ENCODE peak calls at places on chromosomes 12 and 14, in four cellular contexts. B is MCF 10A; X is CD8-positive, alpha-beta T cell; L is thoracic aorta. T is an unnamed sample.
A peak's percentile ranks its signal among the peaks of the same experiment; 100 is the strongest.

GRCh38 chr12:120102189-120103043 is 14.1 kb downstream of the RAB35 start:
- DNase-seq in L (no peak), X (no peak), B (no peak), T (no peak)

GRCh38 chr12:78568326-78569020 is 296.1 kb upstream of the SYT1 start:
- DNase-seq in L (no peak), X (no peak), B (no peak), T (no peak)

GRCh38 chr14:68401320-68401719 is 391.5 kb downstream of the ZFP36L1 start:
- DNase-seq in X (no peak), B (peak; percentile 79), L (no peak), T (no peak)

GRCh38 chr12:65323025-65323424 is 44.5 kb downstream of the MSRB3 start:
- DNase-seq in L (no peak), B (no peak), X (no peak), T (no peak)

GRCh38 chr12:56676851-56677601 is 11.1 kb downstream of the PTGES3 start:
- DNase-seq in X (no peak), L (no peak), B (no peak), T (no peak)

GRCh38 chr12:121240484-121241202 is 30.7 kb downstream of the P2RX4 start:
- DNase-seq in X (peak; percentile 92), L (peak; percentile 42), B (no peak), T (no peak)

GRCh38 chr12:53706080-53706479 is 21.2 kb downstream of the CALCOCO1 start:
- DNase-seq in L (no peak), B (no peak), X (no peak), T (no peak)

GRCh38 chr12:132534076-132534475 is 44.1 kb downstream of the FBRSL1 start:
- DNase-seq in X (no peak), L (no peak), B (no peak), T (no peak)